ENCODE peak calls at places on chromosomes 3 and 15, in seven cellular contexts. F is cardiac muscle cell, O is IMR-90, G is A172, U is tibial artery, M is posterior vena cava, J is AML-193. Q is an unnamed sample.

GRCh38 chr3:101193957-101194356 is 126.4 kb downstream of the IMPG2 start:
- DNase-seq in F (no peak), O (peak), G (peak), U (no peak), M (no peak), J (no peak), Q (no peak)

GRCh38 chr15:64014995-64015394 is 31.3 kb downstream of the DAPK2 start:
- DNase-seq in F (no peak), O (no peak), G (no peak), U (no peak), M (no peak), J (no peak), Q (no peak)

GRCh38 chr15:34850121-34850520 is 54.8 kb upstream of the ACTC1 start:
- DNase-seq in F (no peak), O (no peak), G (no peak), U (no peak), M (peak), J (no peak), Q (no peak)

GRCh38 chr15:50144342-50145120 is 25.5 kb upstream of the ATP8B4 start:
- DNase-seq in F (no peak), O (no peak), G (no peak), U (no peak), M (no peak), J (no peak), Q (no peak)

GRCh38 chr3:109195812-109196211 is 59.3 kb downstream of the C3orf85 start:
- DNase-seq in F (no peak), O (no peak), G (peak), U (no peak), M (no peak), J (no peak), Q (no peak)

GRCh38 chr3:15647629-15648167 is 46.2 kb downstream of the BTD start:
- DNase-seq in F (no peak), O (peak), G (peak), U (no peak), M (no peak), J (peak), Q (peak)

GRCh38 chr3:101602731-101603130 is 28.8 kb downstream of the PCNP start:
- DNase-seq in F (no peak), O (no peak), G (no peak), U (no peak), M (no peak), J (no peak), Q (no peak)

GRCh38 chr3:50850639-50851511 is 176.1 kb downstream of the DOCK3 start:
- DNase-seq in F (no peak), O (no peak), G (no peak), U (no peak), M (no peak), J (no peak), Q (no peak)

GRCh38 chr3:10471337-10471721 is 34.1 kb downstream of the ATP2B2 start:
- DNase-seq in F (peak), O (peak), G (no peak), U (no peak), M (no peak), J (no peak), Q (no peak)

GRCh38 chr3:17951241-17951640 is 208.8 kb upstream of the TBC1D5 start:
- DNase-seq in F (no peak), O (no peak), G (no peak), U (no peak), M (no peak), J (no peak), Q (no peak)

GRCh38 chr3:30493912-30494311 is 112.5 kb upstream of the TGFBR2 start:
- DNase-seq in F (no peak), O (peak), G (no peak), U (peak), M (no peak), J (no peak), Q (no peak)

GRCh38 chr3:38454179-38454883 is 641 bp downstream of the ACVR2B start:
- DNase-seq in F (peak), O (peak), G (no peak), U (no peak), M (no peak), J (no peak), Q (no peak)

GRCh38 chr15:40055576-40056293 is 16.8 kb upstream of the SRP14 start:
- DNase-seq in F (peak), O (no peak), G (no peak), U (no peak), M (peak), J (no peak), Q (no peak)

GRCh38 chr3:100335137-100335833 is 728 bp downstream of the NIT2 start:
- DNase-seq in F (no peak), O (no peak), G (peak), U (no peak), M (no peak), J (peak), Q (no peak)

GRCh38 chr15:62506217-62506805 is 341.2 kb upstream of the C2CD4B start:
- DNase-seq in F (peak), O (peak), G (peak), U (no peak), M (no peak), J (no peak), Q (no peak)

GRCh38 chr15:68370768-68371151 is 61.2 kb downstream of the ITGA11 start:
- DNase-seq in F (no peak), O (no peak), G (no peak), U (peak), M (no peak), J (no peak), Q (no peak)

GRCh38 chr3:40583691-40584090 is 58.9 kb downstream of the ZNF621 start:
- DNase-seq in F (peak), O (no peak), G (no peak), U (no peak), M (no peak), J (no peak), Q (no peak)